ENCODE peak calls at places on chromosomes 2 and 18, in ten cellular contexts. A is LoVo; W is endothelial cell; J is activated naive CD8-positive, alpha-beta T cell treated with anti-CD3 and anti-CD28 coated beads, Interleukin-2, amount 10 ng/mL, durations not matched to agents 7 days and 5 days; O is psoas muscle; H is GM23338; G is HT-29; T is Calu3; S is SK-N-SH; F is HTR-8/SVneo. D is an unnamed sample.

GRCh38 chr18:14577971-14578370 is 34.6 kb upstream of the POTEC start:
- DNase-seq in A (no peak), W (no peak), J (no peak), O (no peak), H (no peak), G (no peak), T (no peak), S (no peak), F (no peak), D (no peak)

GRCh38 chr2:74457129-74457548 is 1.1 kb upstream of the WBP1 start:
- DNase-seq in A (no peak), W (no peak), J (no peak), O (no peak), H (no peak), G (no peak), T (no peak), S (no peak), F (no peak), D (no peak)

GRCh38 chr2:228613133-228613532 is 431.6 kb upstream of the SPHKAP start:
- DNase-seq in A (no peak), W (no peak), J (no peak), O (no peak), H (no peak), G (no peak), T (no peak), S (no peak), F (peak), D (no peak)

GRCh38 chr18:35474884-35475283 is 22.9 kb downstream of the INO80C start:
- DNase-seq in A (no peak), W (no peak), J (no peak), O (no peak), H (no peak), G (no peak), T (no peak), S (no peak), F (no peak), D (no peak)

GRCh38 chr2:145760781-145761649 is 1241.1 kb upstream of the ZEB2 start:
- DNase-seq in A (no peak), W (no peak), J (no peak), O (no peak), H (peak), G (no peak), T (peak), S (no peak), F (no peak), D (no peak)

GRCh38 chr18:8783994-8784530 is 78.7 kb downstream of the MTCL1 start:
- DNase-seq in A (no peak), W (no peak), J (no peak), O (no peak), H (no peak), G (no peak), T (no peak), S (no peak), F (no peak), D (no peak)

GRCh38 chr18:78981652-78981955 is 2.0 kb downstream of the SALL3 start:
- DNase-seq in A (no peak), W (no peak), J (no peak), O (no peak), H (peak), G (no peak), T (no peak), S (no peak), F (no peak), D (no peak)

GRCh38 chr2:37764108-37764507 is 92.7 kb upstream of the CDC42EP3 start:
- DNase-seq in A (no peak), W (no peak), J (no peak), O (no peak), H (no peak), G (no peak), T (no peak), S (no peak), F (no peak), D (no peak)

GRCh38 chr18:8786766-8787670 is 81.7 kb downstream of the MTCL1 start:
- DNase-seq in A (no peak), W (no peak), J (no peak), O (no peak), H (no peak), G (no peak), T (no peak), S (peak), F (no peak), D (no peak)

GRCh38 chr2:197677483-197677882 is 2.1 kb upstream of the RFTN2 start:
- DNase-seq in A (no peak), W (no peak), J (no peak), O (no peak), H (no peak), G (no peak), T (no peak), S (no peak), F (peak), D (no peak)

GRCh38 chr2:170814551-170815245 is 2.0 kb upstream of the GAD1 start:
- DNase-seq in A (no peak), W (no peak), J (no peak), O (no peak), H (peak), G (no peak), T (no peak), S (no peak), F (no peak), D (no peak)

GRCh38 chr2:127107622-127107999 is 657 bp upstream of the BIN1 start:
- DNase-seq in A (no peak), W (no peak), J (no peak), O (no peak), H (peak), G (peak), T (peak), S (no peak), F (no peak), D (no peak)

GRCh38 chr2:171893196-171893823 is 734 bp downstream of the SLC25A12 start:
- DNase-seq in A (no peak), W (no peak), J (no peak), O (no peak), H (no peak), G (peak), T (no peak), S (peak), F (no peak), D (no peak)

GRCh38 chr2:177568893-177569292 is 176.3 kb downstream of the AGPS start:
- DNase-seq in A (no peak), W (no peak), J (no peak), O (no peak), H (no peak), G (no peak), T (no peak), S (no peak), F (no peak), D (no peak)

GRCh38 chr2:157333304-157334047 is 7.9 kb upstream of the ERMN start:
- DNase-seq in A (no peak), W (no peak), J (no peak), O (no peak), H (no peak), G (no peak), T (no peak), S (no peak), F (no peak), D (no peak)

GRCh38 chr2:72222829-72223564 is 75.3 kb upstream of the CYP26B1 start:
- DNase-seq in A (no peak), W (no peak), J (no peak), O (no peak), H (no peak), G (no peak), T (no peak), S (peak), F (no peak), D (no peak)

GRCh38 chr2:53504507-53504906 is 263.1 kb upstream of the CHAC2 start:
- DNase-seq in A (no peak), W (no peak), J (no peak), O (no peak), H (no peak), G (no peak), T (no peak), S (no peak), F (no peak), D (no peak)

GRCh38 chr2:8849322-8849721 is 11.9 kb upstream of the KIDINS220 start:
- DNase-seq in A (no peak), W (no peak), J (no peak), O (no peak), H (no peak), G (no peak), T (no peak), S (no peak), F (no peak), D (no peak)

GRCh38 chr18:2471523-2471922 is 99.8 kb downstream of the METTL4 start:
- DNase-seq in A (no peak), W (no peak), J (no peak), O (no peak), H (peak), G (peak), T (no peak), S (no peak), F (no peak), D (peak)

GRCh38 chr2:224749136-224749535 is 33.0 kb upstream of the CCDC195 start:
- DNase-seq in A (no peak), W (no peak), J (no peak), O (no peak), H (peak), G (peak), T (no peak), S (no peak), F (peak), D (no peak)

GRCh38 chr18:8478166-8478967 is 130.9 kb upstream of the RAB12 start:
- DNase-seq in A (peak), W (peak), J (peak), O (peak), H (peak), G (peak), T (peak), S (peak), F (peak), D (peak)

GRCh38 chr2:89780318-89780717 is 1088.8 kb downstream of the RPIA start:
- DNase-seq in A (no peak), W (no peak), J (no peak), O (no peak), H (no peak), G (no peak), T (no peak), S (no peak), F (no peak), D (no peak)

GRCh38 chr2:86028763-86029381 is 76.8 kb downstream of the POLR1A start:
- DNase-seq in A (no peak), W (no peak), J (no peak), O (peak), H (no peak), G (no peak), T (no peak), S (no peak), F (no peak), D (no peak)

GRCh38 chr2:172307800-172308199 is 119.6 kb upstream of the ITGA6 start:
- DNase-seq in A (peak), W (peak), J (no peak), O (no peak), H (no peak), G (peak), T (peak), S (no peak), F (no peak), D (no peak)

GRCh38 chr2:121155502-121156056 is 129.4 kb downstream of the TFCP2L1 start:
- DNase-seq in A (no peak), W (no peak), J (no peak), O (no peak), H (no peak), G (no peak), T (peak), S (no peak), F (no peak), D (no peak)

GRCh38 chr2:234724850-234725249 is 227.0 kb upstream of the SH3BP4 start:
- DNase-seq in A (peak), W (no peak), J (no peak), O (no peak), H (no peak), G (no peak), T (no peak), S (no peak), F (no peak), D (no peak)

GRCh38 chr2:38416296-38417036 is 39.4 kb upstream of the ATL2 start:
- DNase-seq in A (no peak), W (no peak), J (no peak), O (no peak), H (no peak), G (no peak), T (no peak), S (no peak), F (no peak), D (no peak)

GRCh38 chr2:226358688-226359087 is 440.9 kb downstream of the IRS1 start:
- DNase-seq in A (no peak), W (no peak), J (no peak), O (no peak), H (no peak), G (no peak), T (no peak), S (no peak), F (no peak), D (no peak)

GRCh38 chr2:181146171-181146570 is 165.8 kb downstream of the UBE2E3 start:
- DNase-seq in A (no peak), W (no peak), J (no peak), O (no peak), H (no peak), G (no peak), T (no peak), S (no peak), F (no peak), D (no peak)